ENCODE peak calls at places on chromosomes 4 and X, in six cellular contexts. P is SK-N-SH, X is endothelial cell of umbilical vein, Z is HCT116, S is breast epithelium, I is upper lobe of left lung. G is an unnamed sample. For H3K4me1, the result is how much of the 10 kb centered on the place peaks cover.

GRCh38 chrX:123731987-123732678 is 719 bp downstream of the THOC2 start:
- DNase-seq in P (peak), X (no peak), Z (no peak), S (peak), I (no peak), G (peak)

GRCh38 chr4:68831642-68832041 is 15.8 kb downstream of the UGT2B10 start:
- DNase-seq in P (no peak), X (no peak), Z (no peak), S (no peak), I (no peak), G (no peak)

GRCh38 chr4:52250124-52250523 is 199.0 kb downstream of the SPATA18 start:
- DNase-seq in P (no peak), X (no peak), Z (no peak), S (no peak), I (no peak), G (no peak)

GRCh38 chrX:49876750-49877149 is 2.5 kb upstream of the USP27X start:
- DNase-seq in P (peak), X (peak), Z (peak), S (no peak), I (no peak), G (no peak)

GRCh38 chr4:110163327-110164070 is 34.9 kb downstream of the ELOVL6 start:
- DNase-seq in P (no peak), X (no peak), Z (peak), S (no peak), I (no peak), G (no peak)

GRCh38 chr4:15100994-15101695 is 98.9 kb downstream of the CPEB2 start:
- DNase-seq in P (no peak), X (no peak), Z (no peak), S (no peak), I (no peak), G (no peak)

GRCh38 chr4:155780773-155781172 is 22.0 kb downstream of the GUCY1B1 start:
- DNase-seq in P (no peak), X (no peak), Z (no peak), S (no peak), I (no peak), G (no peak)

GRCh38 chr4:173489514-173489913 is 40.5 kb downstream of the HAND2 start:
- DNase-seq in P (no peak), X (no peak), Z (no peak), S (no peak), I (no peak), G (no peak)

GRCh38 chr4:8384397-8385060 is 56.0 kb downstream of the ACOX3 start:
- DNase-seq in P (no peak), X (no peak), Z (no peak), S (no peak), I (peak), G (peak)

GRCh38 chr4:109465065-109465464 is 31.4 kb downstream of the SEC24B start:
- DNase-seq in P (no peak), X (no peak), Z (no peak), S (no peak), I (no peak), G (no peak)

GRCh38 chr4:94127707-94128328 is 79.8 kb upstream of the SMARCAD1 start:
- DNase-seq in P (peak), X (peak), Z (peak), S (no peak), I (no peak), G (no peak)

GRCh38 chr4:93203708-93204107 is 624.8 kb upstream of the ATOH1 start:
- DNase-seq in P (no peak), X (no peak), Z (peak), S (no peak), I (no peak), G (no peak)

GRCh38 chr4:156790866-156791265 is 180.7 kb downstream of the PDGFC start:
- DNase-seq in P (no peak), X (peak), Z (no peak), S (no peak), I (no peak), G (no peak)

GRCh38 chr4:40307627-40308497 is 27.3 kb upstream of the CHRNA9 start:
- DNase-seq in P (no peak), X (no peak), Z (no peak), S (no peak), I (peak), G (peak)

GRCh38 chrX:152897216-152898144 is at the start of gene ZNF185:
- DNase-seq in P (peak), X (peak), Z (no peak), S (peak), I (peak), G (peak)

GRCh38 chr4:128285085-128286023 is 2.3 kb downstream of the PGRMC2 start:
- DNase-seq in P (no peak), X (peak), Z (no peak), S (no peak), I (no peak), G (no peak)

GRCh38 chrX:131677655-131678628 is 134.1 kb downstream of the OR13H1 start:
- DNase-seq in P (peak), X (peak), Z (peak), S (no peak), I (peak), G (peak)

GRCh38 chr4:143023519-143023918 is 161.2 kb upstream of the USP38 start:
- DNase-seq in P (no peak), X (no peak), Z (no peak), S (no peak), I (no peak), G (no peak)

GRCh38 chr4:153260553-153261306 is 56.5 kb downstream of the TRIM2 start:
- DNase-seq in P (peak), X (peak), Z (no peak), S (no peak), I (no peak), G (no peak)

GRCh38 chr4:39233783-39234182 is 51.5 kb downstream of the WDR19 start:
- DNase-seq in P (no peak), X (no peak), Z (no peak), S (no peak), I (no peak), G (no peak)

GRCh38 chr4:96162631-96163030 is 322.7 kb downstream of the PDHA2 start:
- DNase-seq in P (no peak), X (no peak), Z (no peak), S (no peak), I (no peak), G (no peak)

GRCh38 chr4:24473309-24473721 is 111.0 kb downstream of the DHX15 start:
- DNase-seq in P (peak), X (no peak), Z (no peak), S (no peak), I (no peak), G (no peak)

GRCh38 chr4:55931833-55932232 is 16.9 kb upstream of the CEP135 start:
- DNase-seq in P (no peak), X (no peak), Z (no peak), S (no peak), I (no peak), G (no peak)

GRCh38 chr4:15295421-15296162 is 132.2 kb upstream of the C1QTNF7 start:
- DNase-seq in P (peak), X (no peak), Z (no peak), S (no peak), I (no peak), G (no peak)

GRCh38 chr4:186458050-186458449 is 97.3 kb downstream of the MTNR1A start:
- DNase-seq in P (no peak), X (no peak), Z (no peak), S (no peak), I (no peak), G (no peak)

GRCh38 chr4:141890279-141890678 is 253.9 kb downstream of the IL15 start:
- DNase-seq in P (no peak), X (peak), Z (no peak), S (no peak), I (no peak), G (no peak)

GRCh38 chr4:138761638-138762205 is 253.9 kb upstream of the NOCT start:
- DNase-seq in P (no peak), X (no peak), Z (no peak), S (no peak), I (no peak), G (no peak)

GRCh38 chr4:148782284-148782683 is 340.1 kb upstream of the NR3C2 start:
- DNase-seq in P (no peak), X (no peak), Z (no peak), S (no peak), I (peak), G (no peak)

GRCh38 chrX:20140410-20140809 is 1.2 kb downstream of the EIF1AX start:
- DNase-seq in P (no peak), X (no peak), Z (no peak), S (no peak), I (no peak), G (no peak)

GRCh38 chrX:24398766-24399165 is 38.3 kb downstream of the SUPT20HL1 start:
- DNase-seq in P (no peak), X (no peak), Z (no peak), S (no peak), I (no peak), G (no peak)

GRCh38 chrX:151370906-151371305 is 26.1 kb upstream of the VMA21 start:
- DNase-seq in P (peak), X (no peak), Z (no peak), S (no peak), I (no peak), G (no peak)

GRCh38 chrX:25076941-25077500 is 61.3 kb upstream of the ARX start:
- DNase-seq in P (no peak), X (no peak), Z (no peak), S (no peak), I (no peak), G (no peak)

GRCh38 chrX:97743014-97743413 is 859.3 kb downstream of the RPA4 start:
- DNase-seq in P (no peak), X (no peak), Z (no peak), S (no peak), I (no peak), G (no peak)

GRCh38 chr4:98662619-98663225 is 4.3 kb upstream of the TSPAN5 start:
- DNase-seq in P (no peak), X (no peak), Z (no peak), S (no peak), I (no peak), G (peak)

GRCh38 chrX:11103006-11103405 is 8.1 kb upstream of the HCCS start:
- DNase-seq in P (no peak), X (no peak), Z (no peak), S (no peak), I (no peak), G (no peak)
- TF ChIP-seq POLR2AphosphoS5 in P (no peak), X (no peak), Z (no peak), S (no peak), I (no peak), G (no peak)

GRCh38 chr4:101835121-101835904 is 44.8 kb downstream of the BANK1 start:
- DNase-seq in P (peak), X (peak), Z (no peak), S (no peak), I (peak), G (no peak)
- H3K4me1 ChIP-seq in P (under half), X (under half), Z (under half), S (under half), I (under half), G (half or more)

DNA sequence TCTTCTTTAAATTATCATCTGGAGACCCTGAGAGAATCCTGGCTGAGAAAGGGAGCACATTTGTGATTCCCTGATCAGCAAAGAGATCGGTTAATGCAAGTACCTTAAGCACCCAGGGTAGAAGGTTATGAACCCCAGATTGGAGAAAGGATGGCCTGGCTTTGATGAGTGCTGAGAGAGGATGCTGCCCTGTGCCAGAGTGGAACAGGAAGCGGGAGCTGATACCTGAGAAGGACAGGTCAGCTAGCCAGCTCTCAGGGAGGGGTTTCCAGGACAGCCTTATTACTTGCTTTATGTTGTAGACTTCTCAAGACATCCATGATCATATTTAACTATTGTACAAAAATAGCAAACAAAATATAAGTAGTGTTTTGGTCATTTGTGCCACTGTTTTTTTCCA is 141.9 kb downstream of the GATB start:
- DNase-seq in P (no peak), X (no peak), Z (no peak), S (no peak), I (no peak), G (no peak)
- H3K4me3 ChIP-seq in P (no peak), X (no peak), Z (no peak), S (no peak), I (no peak), G (no peak)

GRCh38 chrX:39299615-39300014 is 498.4 kb downstream of the MID1IP1 start:
- DNase-seq in P (no peak), X (no peak), Z (no peak), S (no peak), I (no peak), G (no peak)

GRCh38 chrX:39293203-39293602 is 491.9 kb downstream of the MID1IP1 start:
- DNase-seq in P (no peak), X (no peak), Z (no peak), S (no peak), I (no peak), G (no peak)

GRCh38 chrX:39301041-39301440 is 499.8 kb downstream of the MID1IP1 start:
- DNase-seq in P (no peak), X (no peak), Z (no peak), S (no peak), I (no peak), G (no peak)

GRCh38 chrX:39298821-39299220 is 497.6 kb downstream of the MID1IP1 start:
- DNase-seq in P (no peak), X (no peak), Z (no peak), S (no peak), I (no peak), G (no peak)

GRCh38 chrX:39296472-39296871 is 495.2 kb downstream of the MID1IP1 start:
- DNase-seq in P (no peak), X (no peak), Z (no peak), S (no peak), I (no peak), G (no peak)
- TF ChIP-seq POLR2AphosphoS5 in P (no peak), X (no peak), Z (no peak), S (no peak), I (no peak), G (no peak)

GRCh38 chr4:77662396-77662795 is 56.8 kb downstream of the CXCL13 start:
- DNase-seq in P (no peak), X (no peak), Z (no peak), S (no peak), I (peak), G (no peak)
- H3K4me1 ChIP-seq in P (under half), X (under half), Z (under half), S (under half), I (under half), G (under half)

GRCh38 chrX:119755981-119756533 is 2.3 kb upstream of the SOWAHD start:
- DNase-seq in P (no peak), X (no peak), Z (no peak), S (no peak), I (peak), G (peak)

GRCh38 chrX:119757646-119757978 is 776 bp upstream of the SOWAHD start:
- DNase-seq in P (no peak), X (no peak), Z (no peak), S (no peak), I (no peak), G (no peak)

GRCh38 chrX:119758682-119759332 is 419 bp downstream of the SOWAHD start:
- DNase-seq in P (peak), X (peak), Z (no peak), S (no peak), I (no peak), G (peak)

GRCh38 chrX:119757979-119758681 is at the start of gene SOWAHD:
- DNase-seq in P (peak), X (no peak), Z (no peak), S (no peak), I (peak), G (peak)

GRCh38 chrX:119756926-119757635 is 1.3 kb upstream of the SOWAHD start:
- DNase-seq in P (no peak), X (no peak), Z (no peak), S (no peak), I (no peak), G (peak)
- H3K4me3 ChIP-seq in P (no peak), X (no peak), Z (no peak), S (no peak), I (no peak), G (no peak)

GRCh38 chrX:10536744-10537143 is 83.6 kb downstream of the MID1 start:
- DNase-seq in P (no peak), X (no peak), Z (no peak), S (no peak), I (no peak), G (no peak)

GRCh38 chrX:10533686-10534365 is 86.6 kb downstream of the MID1 start:
- DNase-seq in P (peak), X (no peak), Z (no peak), S (no peak), I (no peak), G (no peak)

GRCh38 chrX:10537308-10537707 is 83.1 kb downstream of the MID1 start:
- DNase-seq in P (no peak), X (no peak), Z (no peak), S (no peak), I (no peak), G (no peak)

GRCh38 chrX:10531927-10532326 is 88.5 kb downstream of the MID1 start:
- DNase-seq in P (no peak), X (no peak), Z (no peak), S (no peak), I (no peak), G (no peak)

DNA sequence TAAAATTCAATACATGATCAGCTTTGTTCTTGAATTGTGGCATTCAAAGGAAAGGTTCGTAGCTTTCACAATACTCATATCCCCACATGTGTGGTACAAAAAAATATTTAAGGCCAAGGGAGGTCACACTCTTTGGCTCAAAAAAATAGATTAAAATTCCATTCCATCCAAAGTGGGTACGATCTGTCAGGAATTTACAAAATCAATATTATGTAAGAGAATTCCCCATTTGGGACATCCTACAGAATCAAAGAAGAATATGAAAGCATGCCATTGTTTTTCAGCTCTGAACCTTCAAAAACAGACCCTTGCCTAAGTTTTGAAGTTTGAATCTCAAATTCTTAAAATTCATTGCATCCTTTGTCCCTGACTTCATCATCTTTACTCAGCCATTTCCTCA is 85.8 kb downstream of the MID1 start:
- DNase-seq in P (no peak), X (no peak), Z (no peak), S (no peak), I (no peak), G (no peak)
- TF ChIP-seq POLR2AphosphoS5 in P (no peak), X (no peak), Z (no peak), S (no peak), I (no peak), G (no peak)

DNA sequence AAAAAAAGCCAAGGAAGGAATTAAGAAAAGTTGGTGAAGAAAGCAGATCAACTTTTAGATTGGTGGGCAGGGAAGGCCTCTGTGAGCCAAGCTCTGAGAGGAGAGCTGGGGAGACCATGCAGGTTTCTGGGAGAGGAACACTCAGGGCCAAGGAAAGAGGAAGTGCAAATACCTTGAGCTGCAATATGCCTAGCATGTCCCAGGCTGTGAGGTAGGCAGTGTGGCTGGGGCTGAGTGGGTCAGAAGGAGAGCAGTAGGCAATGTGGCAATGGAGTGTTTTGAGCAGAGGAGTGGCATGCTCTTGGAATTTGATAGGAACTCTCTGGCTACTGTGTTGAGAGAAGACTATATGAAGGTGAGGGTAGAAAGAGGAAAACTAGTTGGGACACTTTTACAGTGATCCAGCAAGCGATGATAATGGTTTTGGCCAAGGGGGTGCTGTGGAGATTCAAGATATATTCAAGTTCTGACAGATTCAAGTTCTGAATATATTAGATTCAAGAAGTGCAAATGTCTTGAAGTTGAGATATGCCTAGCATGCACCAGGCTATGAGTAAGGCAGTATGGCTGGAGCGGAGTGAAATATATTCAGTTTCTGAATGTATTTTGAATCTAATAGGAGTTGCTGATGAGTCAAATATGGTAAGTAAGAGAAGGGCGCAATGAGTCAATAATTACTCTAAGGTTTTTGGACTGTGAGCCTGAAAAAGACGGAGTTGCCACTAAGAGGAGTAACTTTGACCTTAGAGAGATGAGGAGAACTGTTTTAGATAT is 172.5 kb downstream of the CAMK2D start:
- DNase-seq in P (no peak), X (no peak), Z (no peak), S (no peak), I (peak), G (no peak)
- H3K4me1 ChIP-seq in P (under half), X (under half), Z (under half), S (under half), I (under half), G (under half)

DNA sequence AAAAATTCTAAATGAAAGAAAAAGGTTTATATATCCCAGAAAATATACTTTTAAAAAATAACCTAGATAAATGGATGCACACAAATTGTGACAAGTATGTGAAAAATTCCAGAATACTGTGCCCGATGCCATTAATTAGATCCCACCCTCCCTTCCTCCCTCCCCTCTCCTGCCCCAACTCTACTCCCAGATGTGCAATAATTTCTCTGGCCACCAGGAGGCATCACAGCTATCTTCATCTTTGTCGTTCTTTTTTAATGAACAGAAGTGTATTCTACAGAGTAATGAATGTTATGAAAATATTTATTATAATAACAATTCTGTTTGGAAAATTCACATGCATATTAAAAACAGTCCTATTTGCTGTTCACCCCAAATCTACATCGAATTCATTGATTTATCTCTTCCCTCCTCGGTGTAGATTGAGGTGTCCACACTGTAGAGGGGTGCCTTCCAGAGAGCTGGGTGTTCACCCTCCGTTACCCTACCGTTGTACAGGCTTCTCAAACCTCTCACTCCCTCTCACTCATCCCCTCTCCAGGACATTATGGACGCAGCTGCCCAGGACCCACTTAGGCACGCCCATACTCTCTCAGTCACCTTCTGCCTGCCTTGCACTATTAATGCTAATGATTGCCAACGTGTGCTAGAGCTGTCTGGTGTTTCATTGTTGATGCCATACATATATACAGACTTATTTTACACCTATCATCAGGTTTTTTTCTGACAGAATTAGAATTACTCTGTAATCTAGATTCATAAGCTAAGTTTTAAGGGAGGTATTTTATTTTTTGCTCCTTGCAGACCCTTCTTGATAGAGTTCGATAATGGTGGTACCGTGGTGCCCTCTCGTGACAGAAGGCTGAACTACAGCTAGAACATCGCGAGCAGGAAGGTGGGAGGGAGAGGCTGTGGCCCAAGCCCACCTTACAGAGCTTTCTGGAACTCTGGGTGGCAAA is 14.1 kb downstream of the RAB40AL start:
- DNase-seq in P (peak), X (peak), Z (peak), S (no peak), I (no peak), G (no peak)
- H3K4me3 ChIP-seq in P (peak), X (no peak), Z (no peak), S (no peak), I (peak), G (no peak)

G was measured in spleen.